ENCODE peak calls at places on chromosomes 16 and 17, in six cellular contexts. U is activated CD8-positive, alpha-beta memory T cell treated with anti-CD3 and anti-CD28 coated beads for 4 hours; P is SK-MEL-5; M is activated naive CD8-positive, alpha-beta T cell treated with anti-CD3 and anti-CD28 coated beads, Interleukin-2, amount 50 U/mL, for 24 hours; L is fibroblast of the conjunctiva; D is iPS DF 19.7. O is an unnamed sample.

GRCh38 chr17:2030779-2031163 is 818 bp downstream of the DPH1 start:
- DNase-seq in M (peak), P (no peak), D (no peak), U (no peak), L (peak), O (peak)

GRCh38 chr17:41492771-41493170 is 3.1 kb upstream of the KRT36 start:
- DNase-seq in L (peak), P (peak), D (no peak), U (no peak), M (no peak), O (no peak)

GRCh38 chr16:53220585-53220984 is 165.8 kb downstream of the CHD9 start:
- DNase-seq in M (no peak), L (no peak), U (no peak), D (no peak), P (peak), O (no peak)

GRCh38 chr16:54335230-54335629 is 48.6 kb upstream of the IRX3 start:
- DNase-seq in L (no peak), D (no peak), P (no peak), U (no peak), M (no peak), O (no peak)

GRCh38 chr17:31527606-31528005 is 136.1 kb downstream of the RAB11FIP4 start:
- DNase-seq in L (no peak), D (no peak), M (no peak), U (no peak), P (no peak), O (no peak)

GRCh38 chr17:31744541-31744951 is 114.5 kb downstream of the COPRS start:
- DNase-seq in L (no peak), M (no peak), D (no peak), U (no peak), P (peak), O (no peak)

GRCh38 chr16:55528974-55529373 is 20.1 kb downstream of the LPCAT2 start:
- DNase-seq in D (no peak), M (no peak), P (no peak), U (no peak), L (no peak), O (no peak)

GRCh38 chr17:35645923-35646322 is 58.8 kb downstream of the AP2B1 start:
- DNase-seq in P (no peak), M (no peak), L (no peak), U (no peak), D (no peak), O (no peak)

GRCh38 chr17:71511266-71511995 is 609.4 kb upstream of the SOX9 start:
- DNase-seq in D (no peak), M (no peak), U (no peak), P (no peak), L (no peak), O (no peak)

O was measured in pancreas.